ENCODE peak calls at places on chromosomes 16 and 17, in ten cellular contexts. I is EL; N is cardiac muscle cell; Z is heart right ventricle; L is CD8-positive, alpha-beta T cell; H is stimulated activated CD4-positive, alpha-beta T cell treated with anti-CD3 and anti-CD28 coated beads, Interleukin-2, amount 100 ng/mL, for 48 hours; T is activated CD4-positive, alpha-beta T cell treated with anti-CD3 and anti-CD28 coated beads, Interleukin-2, amount 50 U/mL, for 1 hour; J is skeletal muscle cell; S is stimulated activated CD8-positive, alpha-beta memory T cell treated with anti-CD3 and anti-CD28 coated beads, Interleukin-4, amount 100 ng/mL, for 1 hour; F is EH. X is an unnamed sample.

GRCh38 chr16:23852794-23853562 is 17.2 kb downstream of the PRKCB start:
- DNase-seq in H (no peak), N (no peak), Z (no peak), J (no peak), S (no peak), I (no peak), L (no peak), F (no peak), T (no peak), X (no peak)

GRCh38 chr17:68777243-68777855 is 176.2 kb upstream of the FAM20A start:
- DNase-seq in L (no peak), S (no peak), N (peak; percentile 89), J (no peak), H (peak; percentile 12), T (peak; percentile 22), I (peak; percentile 73), F (peak; percentile 69), Z (peak; percentile 75), X (peak; percentile 54)

GRCh38 chr17:65131946-65132345 is 5.2 kb upstream of the RGS9 start:
- DNase-seq in H (no peak), S (no peak), F (peak; percentile 94), T (no peak), N (no peak), Z (no peak), I (peak; percentile 87), J (peak; percentile 96), L (no peak), X (no peak)

GRCh38 chr17:64077409-64077808 is 52.5 kb downstream of the ERN1 start:
- DNase-seq in J (no peak), T (no peak), Z (no peak), H (no peak), F (no peak), I (no peak), L (no peak), N (no peak), S (no peak), X (peak; percentile 42)

GRCh38 chr16:67036323-67036741 is 7.4 kb downstream of the CBFB start:
- DNase-seq in F (no peak), I (no peak), J (no peak), S (no peak), L (no peak), N (no peak), H (no peak), Z (no peak), T (no peak), X (no peak)

GRCh38 chr17:75047398-75048098 is 523 bp downstream of the KCTD2 start:
- DNase-seq in H (no peak), N (peak; percentile 21), S (no peak), J (no peak), I (no peak), T (peak; percentile 19), F (peak; percentile 6), Z (peak; percentile 43), L (peak; percentile 57), X (peak; percentile 59)

GRCh38 chr16:20707461-20707860 is 10.0 kb upstream of the ACSM1 start:
- DNase-seq in H (no peak), S (no peak), J (no peak), F (no peak), T (no peak), I (no peak), L (no peak), N (no peak), Z (no peak), X (no peak)

GRCh38 chr17:3038941-3039340 is 24.5 kb downstream of the OR1D5 start:
- DNase-seq in T (no peak), L (no peak), F (no peak), I (no peak), J (no peak), Z (no peak), S (no peak), N (no peak), H (no peak), X (no peak)

GRCh38 chr17:80372922-80373570 is 41.9 kb upstream of the ENDOV start:
- DNase-seq in J (no peak), Z (no peak), T (no peak), H (no peak), L (no peak), N (no peak), I (no peak), F (no peak), S (no peak), X (no peak)

GRCh38 chr17:78133971-78134898 is 3.7 kb downstream of the TMC8 start:
- DNase-seq in F (peak; percentile 20), T (peak; percentile 79), I (no peak), S (peak; percentile 62), N (peak; percentile 44), H (no peak), J (no peak), L (peak; percentile 86), Z (no peak), X (peak; percentile 67)

GRCh38 chr17:45104029-45104428 is 28.3 kb downstream of the PLCD3 start:
- DNase-seq in H (no peak), J (no peak), S (no peak), Z (no peak), T (no peak), N (no peak), L (no peak), I (no peak), F (no peak), X (no peak)

GRCh38 chr17:42547698-42548069 is 5.0 kb upstream of the HSD17B1 start:
- DNase-seq in Z (no peak), I (no peak), S (no peak), F (no peak), J (no peak), L (no peak), N (no peak), T (no peak), H (no peak), X (peak; percentile 75)

GRCh38 chr17:17938388-17939107 is 33.7 kb downstream of the TOM1L2 start:
- DNase-seq in S (no peak), J (no peak), Z (no peak), N (no peak), L (no peak), H (no peak), I (no peak), T (no peak), F (no peak), X (no peak)

GRCh38 chr16:10967981-10968380 is 23.6 kb downstream of the CLEC16A start:
- DNase-seq in N (peak; percentile 60), Z (peak; percentile 47), F (no peak), T (no peak), H (no peak), I (no peak), L (no peak), J (no peak), S (no peak), X (peak; percentile 45)

GRCh38 chr17:77889135-77889505 is 69.4 kb upstream of the TNRC6C start:
- DNase-seq in H (no peak), I (no peak), L (no peak), F (no peak), N (no peak), J (no peak), S (no peak), T (no peak), Z (no peak), X (no peak)

GRCh38 chr16:61900482-61900881 is 135.8 kb downstream of the CDH8 start:
- DNase-seq in Z (no peak), N (peak; percentile 8), I (peak; percentile 77), J (peak; percentile 52), L (no peak), F (peak; percentile 56), S (no peak), H (no peak), T (no peak), X (no peak)

GRCh38 chr16:2095315-2095853 is 40.3 kb downstream of the PKD1 start:
- DNase-seq in N (no peak), H (no peak), L (no peak), S (no peak), F (peak; percentile 63), T (no peak), Z (no peak), I (peak; percentile 55), J (no peak), X (no peak)

GRCh38 chr17:31494259-31495048 is 103.0 kb downstream of the RAB11FIP4 start:
- DNase-seq in H (no peak), N (no peak), J (no peak), F (no peak), S (peak; percentile 49), T (peak; percentile 52), L (peak; percentile 74), Z (no peak), I (no peak), X (no peak)

GRCh38 chr16:87698676-87699179 is 67.1 kb downstream of the KLHDC4 start:
- DNase-seq in T (no peak), F (no peak), S (no peak), H (no peak), J (no peak), I (no peak), Z (no peak), L (no peak), N (no peak), X (no peak)

GRCh38 chr16:23155445-23156049 is 6.3 kb upstream of the USP31 start:
- DNase-seq in T (no peak), L (no peak), N (peak; percentile 34), J (no peak), Z (no peak), I (no peak), F (peak; percentile 14), S (no peak), H (no peak), X (peak; percentile 44)